ENCODE peak calls at places on chromosomes 11 and 22, in ten cellular contexts. D is lower lobe of right lung, F is vagina, N is mucosa of descending colon, L is endothelial cell of umbilical vein, X is fibroblast of pulmonary artery, G is cardiac fibroblast, J is choroid plexus epithelial cell, Z is tibial artery, M is K562. E is an unnamed sample.

GRCh38 chr22:47218671-47219070 is 456.2 kb downstream of the TBC1D22A start:
- DNase-seq in N (no peak), F (no peak), L (no peak), M (no peak), J (no peak), X (no peak), G (no peak), D (no peak), Z (no peak), E (no peak)

GRCh38 chr11:78560826-78561484 is 13.7 kb downstream of the NARS2 start:
- DNase-seq in L (peak; percentile 94), Z (no peak), X (peak; percentile 80), N (no peak), D (no peak), J (peak; percentile 40), F (no peak), G (peak; percentile 67), M (no peak), E (no peak)

GRCh38 chr22:23282089-23282501 is 101.8 kb downstream of the BCR start:
- DNase-seq in D (peak; percentile 91), J (peak; percentile 10), F (peak; percentile 92), G (peak; percentile 71), L (peak; percentile 90), Z (peak; percentile 98), M (no peak), X (peak; percentile 70), N (peak; percentile 58), E (peak; percentile 61)

GRCh38 chr11:134244593-134244992 is 8.6 kb downstream of the THYN1 start:
- DNase-seq in F (no peak), D (no peak), M (peak; percentile 38), L (peak; percentile 36), G (peak; percentile 45), X (peak; percentile 50), J (peak; percentile 64), Z (no peak), N (no peak), E (no peak)

GRCh38 chr11:130979386-130979972 is 63.2 kb upstream of the SNX19 start:
- DNase-seq in D (no peak), F (no peak), G (peak; percentile 61), N (no peak), J (peak; percentile 75), Z (no peak), L (peak; percentile 20), M (peak; percentile 9), X (peak; percentile 61), E (no peak)

GRCh38 chr11:120996973-120997372 is 26.9 kb upstream of the TBCEL start:
- DNase-seq in G (no peak), J (no peak), D (no peak), X (no peak), N (no peak), F (no peak), M (no peak), Z (no peak), L (no peak), E (no peak)

GRCh38 chr11:876550-876949 is 33.9 kb downstream of the TSPAN4 start:
- DNase-seq in J (no peak), G (no peak), M (no peak), F (no peak), D (no peak), N (no peak), Z (no peak), L (no peak), X (no peak), E (peak; percentile 71)

GRCh38 chr22:33274941-33275443 is 216.8 kb upstream of the SYN3 start:
- DNase-seq in G (no peak), X (no peak), D (no peak), F (no peak), Z (no peak), L (no peak), N (no peak), M (no peak), J (no peak), E (no peak)

GRCh38 chr11:69337211-69337721 is 43.3 kb downstream of the MYEOV start:
- DNase-seq in Z (peak; percentile 47), D (no peak), J (peak; percentile 48), M (no peak), G (no peak), N (peak; percentile 54), F (peak; percentile 27), L (no peak), X (no peak), E (no peak)

GRCh38 chr22:36971305-36971704 is 47.9 kb downstream of the TST start:
- DNase-seq in L (no peak), X (no peak), N (no peak), G (no peak), D (no peak), F (no peak), J (no peak), Z (no peak), M (no peak), E (no peak)

GRCh38 chr22:20116376-20116950 is 559 bp downstream of the RANBP1 start:
- DNase-seq in Z (no peak), D (no peak), L (no peak), J (no peak), M (peak; percentile 99), X (no peak), F (no peak), G (no peak), N (no peak), E (no peak)

GRCh38 chr11:100687032-100687629 is at the start of gene ARHGAP42:
- DNase-seq in J (peak; percentile 63), N (peak; percentile 82), F (peak; percentile 88), Z (peak; percentile 81), D (peak; percentile 63), M (peak; percentile 44), X (peak; percentile 68), L (peak; percentile 61), G (peak; percentile 73), E (no peak)

DNA sequence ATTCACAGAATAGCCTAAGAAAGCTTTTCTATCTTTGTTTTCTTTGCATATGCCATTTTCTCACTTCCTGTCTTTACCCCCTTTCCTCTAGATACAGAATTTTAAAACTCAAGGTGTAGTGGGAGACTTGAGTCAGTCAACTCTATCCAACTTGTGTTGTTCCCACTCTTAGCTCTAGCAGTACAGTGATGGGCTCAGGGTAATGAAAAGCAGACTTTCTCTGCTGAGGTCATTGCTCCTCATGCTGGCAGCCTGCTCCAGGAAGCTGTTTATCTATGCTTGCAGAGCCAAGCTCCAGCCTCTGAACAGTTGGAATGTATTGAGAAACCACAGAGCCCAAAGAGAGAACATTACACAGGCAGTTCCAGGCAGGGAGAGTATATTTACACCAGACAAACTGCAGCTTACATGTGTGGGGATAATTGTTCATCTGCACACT is 68.1 kb downstream of the CSTPP1 start:
- DNase-seq in D (peak; percentile 53), X (peak; percentile 97), M (peak; percentile 27), J (peak; percentile 99), G (peak; percentile 98), N (peak; percentile 47), Z (peak; percentile 82), L (peak; percentile 72), F (peak; percentile 93), E (peak; percentile 75)
- TF ChIP-seq CTCF in D (no peak), X (no peak), M (peak; percentile 15), J (peak; percentile 10), G (no peak), N (no peak), Z (no peak), L (no peak), F (no peak), E (no peak)

DNA sequence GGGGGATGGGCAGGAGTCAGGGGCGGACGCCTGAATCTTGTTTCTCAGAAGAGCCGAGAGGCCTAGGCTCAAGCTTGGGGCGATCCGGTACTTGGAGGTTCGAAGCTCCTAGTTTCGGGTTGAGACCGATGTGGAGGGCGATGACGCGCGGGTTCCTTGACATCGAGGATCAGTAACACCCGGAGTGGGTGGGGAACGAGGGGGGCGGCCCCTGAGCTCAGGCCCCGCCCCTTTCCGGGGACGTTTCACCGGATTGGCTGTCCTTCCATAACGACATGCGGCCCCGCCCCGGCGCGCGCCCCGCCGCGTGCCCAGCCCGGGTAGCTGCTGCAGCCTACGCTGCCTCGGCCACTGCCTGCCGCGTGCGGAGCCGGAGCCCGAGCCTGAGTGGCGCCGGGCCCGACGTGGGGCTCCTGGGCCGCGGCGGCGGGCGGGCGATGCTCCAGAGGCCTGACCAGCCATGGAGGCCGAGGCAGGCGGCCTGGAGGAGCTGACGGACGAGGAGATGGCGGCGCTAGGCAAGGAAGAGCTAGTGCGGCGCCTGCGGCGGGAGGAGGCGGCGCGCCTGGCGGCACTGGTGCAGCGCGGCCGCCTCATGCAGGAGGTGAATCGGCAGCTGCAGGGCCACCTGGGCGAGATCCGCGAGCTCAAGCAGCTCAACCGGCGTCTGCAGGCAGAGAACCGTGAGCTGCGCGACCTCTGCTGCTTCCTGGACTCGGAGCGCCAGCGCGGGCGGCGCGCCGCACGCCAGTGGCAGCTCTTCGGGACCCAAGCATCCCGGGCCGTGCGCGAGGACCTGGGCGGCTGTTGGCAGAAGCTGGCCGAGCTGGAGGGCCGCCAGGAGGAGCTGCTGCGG is at the start of gene CCDC85B:
- DNase-seq in N (peak; percentile 99), J (peak; percentile 97), G (peak; percentile 98), X (peak; percentile 96), D (peak; percentile 99), Z (peak; percentile 100), L (peak; percentile 96), M (peak; percentile 92), F (peak; percentile 99), E (peak; percentile 100)
- TF ChIP-seq CTCF in N (no peak), J (no peak), G (no peak), X (no peak), D (no peak), Z (no peak), L (no peak), M (no peak), F (no peak), E (no peak)

DNA sequence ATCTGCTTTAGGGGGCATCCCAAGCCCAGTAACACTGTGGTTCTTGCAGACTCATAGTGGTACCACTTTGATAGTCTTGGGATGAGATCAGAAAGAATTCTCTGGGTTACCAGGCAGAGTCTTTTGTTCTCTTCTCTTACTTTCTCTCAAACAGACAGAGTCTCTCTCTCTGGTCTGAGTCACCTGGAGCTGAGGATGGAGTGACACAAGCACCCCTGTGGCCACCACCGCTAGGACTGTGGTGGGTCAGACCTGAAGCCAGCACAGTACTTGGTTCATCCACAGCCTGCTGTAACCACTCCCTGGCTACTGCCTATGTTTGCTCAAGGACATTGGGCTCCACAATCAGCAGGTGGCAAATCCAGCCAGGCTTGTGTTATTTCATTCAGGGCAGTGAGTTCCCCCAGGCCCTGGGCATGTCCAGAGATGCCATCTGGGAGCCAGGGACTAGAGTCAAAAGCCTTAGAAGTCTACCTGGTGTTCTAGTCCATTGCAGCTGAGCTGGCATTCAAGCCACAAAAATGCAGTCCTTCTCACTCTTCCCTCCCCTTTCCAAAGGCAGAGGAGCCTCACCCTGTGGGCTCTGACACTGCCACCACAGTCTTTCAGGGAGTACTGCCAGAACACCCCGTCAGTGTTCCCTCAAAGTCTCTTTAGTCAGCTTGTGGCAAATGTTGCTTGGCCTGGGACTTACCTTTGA is 29.9 kb downstream of the ENDOD1 start:
- DNase-seq in M (no peak), L (no peak), Z (no peak), F (no peak), X (no peak), J (no peak), G (no peak), N (no peak), D (no peak), E (no peak)
- TF ChIP-seq CTCF in M (no peak), L (no peak), Z (no peak), F (no peak), X (no peak), J (no peak), G (no peak), N (no peak), D (no peak), E (no peak)

DNA sequence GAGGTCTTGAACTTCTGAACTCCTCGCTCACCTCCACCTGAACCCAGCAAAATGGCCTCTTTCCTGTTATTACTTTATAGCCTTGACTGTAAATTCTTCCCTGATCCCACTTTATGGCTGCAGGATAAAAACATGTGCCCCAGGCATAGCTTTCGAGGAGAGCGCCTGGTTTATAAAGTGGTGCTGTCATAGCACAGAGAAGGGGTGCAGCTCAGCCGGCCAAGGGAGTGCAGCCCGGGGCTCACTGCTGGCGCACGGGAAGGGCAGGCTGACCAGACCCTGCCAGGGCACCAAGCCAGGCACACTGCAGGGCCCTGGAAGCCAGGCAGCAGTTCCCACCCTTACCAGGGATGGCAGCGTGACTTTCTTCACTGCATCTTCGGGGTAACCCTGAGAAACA is 50.9 kb downstream of the ISX start:
- DNase-seq in L (no peak), D (no peak), G (no peak), J (no peak), F (no peak), M (no peak), X (no peak), N (peak; percentile 75), Z (no peak), E (no peak)
- TF ChIP-seq CTCF in L (no peak), D (no peak), G (no peak), J (no peak), F (no peak), M (no peak), X (no peak), N (no peak), Z (no peak), E (no peak)